ENCODE peak calls at places on chromosomes 4 and X, in seven cellular contexts. G is tibial artery; F is A549; V is MM.1S; Y is CD8-positive, alpha-beta T cell; W is heart left ventricle; B is fibroblast of lung. H is an unnamed sample.

GRCh38 chrX:109774706-109775105 is 41.6 kb upstream of the ACSL4 start:
- DNase-seq in G (no peak), W (no peak), F (peak; percentile 11), V (no peak), B (peak; percentile 73), Y (no peak), H (no peak)

GRCh38 chr4:149144060-149144459 is 671.6 kb downstream of the IQCM start:
- DNase-seq in F (no peak), V (no peak), Y (no peak), B (no peak), G (no peak), W (no peak), H (no peak)

GRCh38 chr4:19776021-19776459 is 475.7 kb upstream of the SLIT2 start:
- DNase-seq in W (no peak), G (no peak), F (peak; percentile 17), B (peak; percentile 99), V (no peak), Y (no peak), H (no peak)

GRCh38 chr4:9921326-9921725 is 100.0 kb downstream of the SLC2A9 start:
- DNase-seq in G (no peak), Y (no peak), B (no peak), V (no peak), F (no peak), W (no peak), H (no peak)

GRCh38 chr4:165111906-165112257 is 778 bp downstream of the TMEM192 start:
- DNase-seq in G (no peak), W (no peak), V (no peak), Y (no peak), F (no peak), B (no peak), H (no peak)

GRCh38 chr4:52715255-52715897 is 35.8 kb downstream of the ERVMER34-1 start:
- DNase-seq in V (no peak), Y (no peak), B (no peak), F (no peak), G (no peak), W (no peak), H (no peak)

GRCh38 chr4:153451931-153452660 is 14.1 kb upstream of the TMEM131L start:
- DNase-seq in F (no peak), G (no peak), W (no peak), V (no peak), B (no peak), Y (no peak), H (no peak)

GRCh38 chrX:134804779-134805178 is 146.5 kb upstream of the PLAC1 start:
- DNase-seq in G (no peak), V (no peak), W (no peak), Y (no peak), B (no peak), F (no peak), H (no peak)

DNA sequence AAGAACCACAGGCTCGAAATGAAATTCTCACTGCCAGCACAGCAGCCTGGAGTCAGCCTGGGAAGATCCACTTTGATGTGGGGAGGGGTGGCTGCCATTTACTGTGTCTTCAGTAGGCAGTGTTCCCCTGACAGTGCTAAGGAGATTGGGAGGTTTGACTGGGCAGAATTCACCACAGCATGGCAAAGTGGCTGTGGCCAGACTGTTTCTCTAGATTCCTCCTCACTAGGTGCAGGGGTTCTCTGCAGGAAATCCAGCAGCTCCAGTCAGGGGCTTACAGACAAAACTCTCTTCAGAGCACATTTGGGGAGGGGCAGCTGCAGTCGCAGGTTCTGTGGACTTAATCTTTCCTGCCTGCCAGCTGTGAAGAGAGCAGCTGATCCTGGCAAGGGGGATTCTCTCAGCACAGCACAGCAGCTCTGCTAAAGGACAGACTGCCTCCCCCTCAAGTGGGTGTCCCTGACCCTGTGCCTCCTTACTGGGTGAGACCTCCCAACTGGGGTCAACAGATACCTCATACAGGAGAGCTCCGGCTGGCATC is 1174.0 kb downstream of the RAPGEF2 start:
- DNase-seq in W (no peak), Y (no peak), F (no peak), V (no peak), G (no peak), B (no peak), H (no peak)
- H3K9me3 ChIP-seq in W (no peaks in the 10 kb centered on the region), Y (no peaks in the 10 kb centered on the region), F (no peaks in the 10 kb centered on the region), V (no peaks in the 10 kb centered on the region), G (peaks cover 11% of the 10 kb centered on the region), B (no peaks in the 10 kb centered on the region), H (no peaks in the 10 kb centered on the region)

GRCh38 chr4:132227349-132228165 is 921.5 kb upstream of the PCDH10 start:
- DNase-seq in B (peak; percentile 43), W (no peak), V (no peak), F (peak; percentile 1), Y (no peak), G (no peak), H (no peak)
- TF ChIP-seq CTCF in B (peak; percentile 53), W (no peak), V (no peak), F (peak; percentile 50), Y (no peak), G (no peak), H (no peak)

GRCh38 chr4:95545526-95545925 is 3.2 kb downstream of the UNC5C start:
- DNase-seq in V (no peak), W (no peak), Y (no peak), B (no peak), F (no peak), G (no peak), H (no peak)
- H3K4me3 ChIP-seq in V (no peak overlapping the region), W (peak overlapping the region; percentile 78), Y (no peak overlapping the region), B (no peak overlapping the region), F (no peak overlapping the region), G (peak overlapping the region; percentile 70), H (no peak overlapping the region)

GRCh38 chr4:109609431-109609830 is 49.4 kb downstream of the MCUB start:
- DNase-seq in V (no peak), G (no peak), W (no peak), Y (no peak), B (no peak), F (no peak), H (no peak)
- H3K9me3 ChIP-seq in V (no peaks in the 10 kb centered on the region), G (no peaks in the 10 kb centered on the region), W (no peaks in the 10 kb centered on the region), Y (no peaks in the 10 kb centered on the region), B (no peaks in the 10 kb centered on the region), F (no peaks in the 10 kb centered on the region), H (no peaks in the 10 kb centered on the region)

GRCh38 chrX:22278375-22278774 is 5.7 kb downstream of the CBLL2 start:
- DNase-seq in F (peak; percentile 4), V (no peak), Y (no peak), B (no peak), W (no peak), G (no peak), H (no peak)
- TF ChIP-seq CTCF in F (no peak), V (no peak), Y (no peak), B (no peak), W (no peak), G (no peak), H (no peak)

H was measured in esophagus squamous epithelium.